ENCODE peak calls at places on chromosomes 5 and 9, in five cellular contexts. G is tibial nerve, P is NCI-H1105, J is kidney epithelial cell, I is AG10803. Y is an unnamed sample.

GRCh38 chr9:136945333-136946227 is 537 bp downstream of the C8G start:
- DNase-seq in G (no peak), P (no peak), J (no peak), I (no peak), Y (no peak)

GRCh38 chr5:150317048-150318003 is 14.6 kb upstream of the ARSI start:
- DNase-seq in G (peak), P (no peak), J (peak), I (peak), Y (no peak)

GRCh38 chr5:16806691-16807433 is 129.2 kb downstream of the MYO10 start:
- DNase-seq in G (no peak), P (no peak), J (no peak), I (no peak), Y (no peak)

GRCh38 chr5:114949001-114949400 is 220.7 kb downstream of the TRIM36 start:
- DNase-seq in G (no peak), P (no peak), J (no peak), I (no peak), Y (no peak)

GRCh38 chr5:6819521-6819920 is 106.3 kb downstream of the TENT4A start:
- DNase-seq in G (no peak), P (no peak), J (no peak), I (no peak), Y (no peak)

GRCh38 chr9:101562966-101563365 is 29.3 kb downstream of the RNF20 start:
- DNase-seq in G (no peak), P (no peak), J (no peak), I (no peak), Y (no peak)

GRCh38 chr5:79349047-79349446 is 113.1 kb downstream of the JMY start:
- DNase-seq in G (no peak), P (no peak), J (no peak), I (no peak), Y (no peak)

GRCh38 chr5:140114341-140115185 is 654 bp downstream of the PURA start:
- DNase-seq in G (peak), P (no peak), J (no peak), I (peak), Y (peak)

GRCh38 chr9:120646943-120647342 is 67.0 kb upstream of the CDK5RAP2 start:
- DNase-seq in G (no peak), P (no peak), J (no peak), I (no peak), Y (no peak)

GRCh38 chr9:135230386-135230765 is 142.9 kb downstream of the OLFM1 start:
- DNase-seq in G (no peak), P (no peak), J (no peak), I (no peak), Y (no peak)